ENCODE peak calls at places on chromosome 1, in ten cellular contexts. O is GM23248, R is A172, T is fibroblast of the aortic adventitia, F is GM23338, Q is GF-D8, P is choroid plexus epithelial cell, H is sciatic nerve, D is mucosa of gallbladder, N is NCI-H2081. I is an unnamed sample.
A peak's percentile ranks its signal among the peaks of the same experiment; 100 is the strongest.

GRCh38 chr1:67575861-67576260 is 109.1 kb upstream of the GADD45A start:
- DNase-seq in O (peak; percentile 86), R (peak; percentile 30), T (peak; percentile 90), F (no peak), Q (no peak), P (peak; percentile 90), H (no peak), D (no peak), N (no peak), I (no peak)

GRCh38 chr1:168942165-168942564 is 164.3 kb upstream of the ATP1B1 start:
- DNase-seq in O (no peak), R (no peak), T (no peak), F (no peak), Q (no peak), P (no peak), H (no peak), D (peak; percentile 26), N (no peak), I (no peak)

GRCh38 chr1:9273177-9273576 is 19.5 kb upstream of the SPSB1 start:
- DNase-seq in O (no peak), R (no peak), T (no peak), F (no peak), Q (no peak), P (no peak), H (no peak), D (no peak), N (no peak), I (no peak)

GRCh38 chr1:5822726-5823125 is 169.5 kb downstream of the NPHP4 start:
- DNase-seq in O (no peak), R (no peak), T (no peak), F (no peak), Q (no peak), P (no peak), H (no peak), D (no peak), N (no peak), I (no peak)

GRCh38 chr1:90027281-90027680 is 32.4 kb downstream of the ZNF326 start:
- DNase-seq in O (no peak), R (no peak), T (no peak), F (no peak), Q (no peak), P (no peak), H (no peak), D (no peak), N (no peak), I (no peak)

GRCh38 chr1:173122958-173123852 is 72.5 kb upstream of the TNFSF18 start:
- DNase-seq in O (peak; percentile 89), R (peak; percentile 91), T (peak; percentile 97), F (peak; percentile 61), Q (peak; percentile 15), P (peak; percentile 96), H (peak; percentile 77), D (peak; percentile 83), N (no peak), I (no peak)

GRCh38 chr1:154846921-154847442 is 23.1 kb downstream of the KCNN3 start:
- DNase-seq in O (no peak), R (no peak), T (no peak), F (no peak), Q (no peak), P (no peak), H (no peak), D (no peak), N (no peak), I (no peak)

GRCh38 chr1:190759807-190760206 is 282.1 kb upstream of the BRINP3 start:
- DNase-seq in O (no peak), R (no peak), T (no peak), F (no peak), Q (no peak), P (no peak), H (no peak), D (no peak), N (no peak), I (no peak)

GRCh38 chr1:163331116-163331515 is 9.4 kb downstream of the NUF2 start:
- DNase-seq in O (peak; percentile 9), R (no peak), T (no peak), F (no peak), Q (no peak), P (no peak), H (no peak), D (no peak), N (no peak), I (no peak)

GRCh38 chr1:151193856-151194255 is 3.9 kb upstream of the VPS72 start:
- DNase-seq in O (peak; percentile 32), R (peak; percentile 63), T (no peak), F (no peak), Q (no peak), P (no peak), H (no peak), D (no peak), N (no peak), I (no peak)

GRCh38 chr1:84541679-84542078 is 32.6 kb downstream of the CTBS start:
- DNase-seq in O (no peak), R (no peak), T (no peak), F (peak; percentile 23), Q (no peak), P (no peak), H (no peak), D (no peak), N (peak; percentile 12), I (no peak)

GRCh38 chr1:235486321-235486720 is 17.9 kb downstream of the B3GALNT2 start:
- DNase-seq in O (no peak), R (peak; percentile 37), T (no peak), F (no peak), Q (no peak), P (peak; percentile 54), H (no peak), D (no peak), N (no peak), I (no peak)

GRCh38 chr1:229171934-229172333 is 99.0 kb upstream of the RAB4A start:
- DNase-seq in O (no peak), R (no peak), T (no peak), F (peak; percentile 28), Q (no peak), P (no peak), H (no peak), D (peak; percentile 76), N (peak; percentile 96), I (peak; percentile 88)

GRCh38 chr1:94514095-94514727 is 27.3 kb downstream of the F3 start:
- DNase-seq in O (peak; percentile 61), R (peak; percentile 27), T (peak; percentile 39), F (peak; percentile 72), Q (no peak), P (no peak), H (no peak), D (peak; percentile 20), N (peak; percentile 7), I (peak; percentile 18)

GRCh38 chr1:222709700-222710153 is 2.6 kb downstream of the AIDA start:
- DNase-seq in O (peak; percentile 16), R (no peak), T (no peak), F (no peak), Q (no peak), P (peak; percentile 10), H (no peak), D (no peak), N (no peak), I (no peak)

GRCh38 chr1:149986486-149987296 is 23.8 kb downstream of the OTUD7B start:
- DNase-seq in O (peak; percentile 87), R (peak; percentile 93), T (peak; percentile 90), F (no peak), Q (no peak), P (peak; percentile 83), H (no peak), D (no peak), N (no peak), I (no peak)